ENCODE peak calls at places on chromosomes 2 and 18, in six cellular contexts. D is cardiac muscle cell, C is neural progenitor cell, F is iPS DF 6.9, B is fibroblast of lung, P is mesenchymal stem cell. L is an unnamed sample. For H3K4me1, the result is how much of the 10 kb centered on the place peaks cover.

GRCh38 chr18:45518770-45519169 is 96.5 kb upstream of the SLC14A2 start:
- DNase-seq in D (no peak), C (no peak), F (no peak), B (no peak), P (no peak), L (no peak)

GRCh38 chr2:227853765-227854271 is 17.6 kb upstream of the DAW1 start:
- DNase-seq in D (no peak), C (no peak), F (no peak), B (no peak), P (peak), L (no peak)

GRCh38 chr2:135815269-135815668 is 21.7 kb downstream of the LCT start:
- DNase-seq in D (no peak), C (no peak), F (no peak), B (no peak), P (no peak), L (no peak)

GRCh38 chr2:163347982-163348842 is 387.6 kb downstream of the FIGN start:
- DNase-seq in D (peak), C (peak), F (peak), B (peak), P (peak), L (peak)

GRCh38 chr2:61085883-61086282 is 20.2 kb downstream of the SANBR start:
- DNase-seq in D (no peak), C (no peak), F (no peak), B (no peak), P (no peak), L (no peak)

GRCh38 chr2:161988589-161988988 is 85.4 kb downstream of the DPP4 start:
- DNase-seq in D (no peak), C (peak), F (no peak), B (no peak), P (no peak), L (no peak)

GRCh38 chr2:201465524-201465971 is 14.0 kb downstream of the STRADB start:
- DNase-seq in D (no peak), C (no peak), F (no peak), B (peak), P (peak), L (no peak)

GRCh38 chr18:30406728-30407127 is 635.8 kb downstream of the DSC3 start:
- DNase-seq in D (no peak), C (no peak), F (no peak), B (peak), P (peak), L (no peak)

GRCh38 chr2:120968307-120969015 is 232.8 kb downstream of the GLI2 start:
- DNase-seq in D (no peak), C (no peak), F (no peak), B (no peak), P (no peak), L (no peak)

GRCh38 chr2:120536141-120536540 is 190.2 kb downstream of the INHBB start:
- DNase-seq in D (no peak), C (no peak), F (no peak), B (no peak), P (no peak), L (no peak)

GRCh38 chr2:234290671-234291070 is 206.2 kb downstream of the ARL4C start:
- DNase-seq in D (no peak), C (no peak), F (no peak), B (no peak), P (no peak), L (no peak)

GRCh38 chr18:27687351-27687979 is 489.5 kb downstream of the CDH2 start:
- DNase-seq in D (no peak), C (no peak), F (no peak), B (no peak), P (no peak), L (no peak)

GRCh38 chr2:133509777-133510176 is 58.5 kb downstream of the NCKAP5 start:
- DNase-seq in D (no peak), C (no peak), F (no peak), B (no peak), P (no peak), L (no peak)

GRCh38 chr2:47221956-47222355 is 66.8 kb upstream of the STPG4 start:
- DNase-seq in D (no peak), C (no peak), F (no peak), B (peak), P (no peak), L (no peak)

GRCh38 chr2:150480241-150480640 is 7.2 kb downstream of the RND3 start:
- DNase-seq in D (no peak), C (no peak), F (no peak), B (peak), P (peak), L (no peak)

GRCh38 chr18:59820663-59821062 is 79.1 kb upstream of the PMAIP1 start:
- DNase-seq in D (no peak), C (no peak), F (no peak), B (peak), P (no peak), L (no peak)

GRCh38 chr18:5890261-5890605 is 5.1 kb downstream of the TMEM200C start:
- DNase-seq in D (no peak), C (no peak), F (no peak), B (no peak), P (no peak), L (no peak)

GRCh38 chr2:44364604-44365003 is 2.9 kb downstream of the CAMKMT start:
- DNase-seq in D (no peak), C (no peak), F (no peak), B (no peak), P (no peak), L (no peak)

GRCh38 chr18:61973273-61974115 is 80.7 kb upstream of the RNF152 start:
- DNase-seq in D (no peak), C (no peak), F (no peak), B (no peak), P (no peak), L (no peak)

GRCh38 chr2:40160730-40161129 is 291.2 kb downstream of the SLC8A1 start:
- DNase-seq in D (no peak), C (no peak), F (no peak), B (peak), P (peak), L (no peak)
- H3K27ac ChIP-seq in D (peak), C (no peak), F (no peak), B (no peak), P (no peak), L (no peak)

GRCh38 chr2:39567507-39567906 is 98.2 kb upstream of the TMEM178A start:
- DNase-seq in D (no peak), C (no peak), F (no peak), B (no peak), P (no peak), L (no peak)

GRCh38 chr2:39568561-39569006 is 97.1 kb upstream of the TMEM178A start:
- DNase-seq in D (no peak), C (no peak), F (no peak), B (peak), P (peak), L (no peak)

GRCh38 chr2:39568116-39568515 is 97.6 kb upstream of the TMEM178A start:
- DNase-seq in D (no peak), C (no peak), F (no peak), B (no peak), P (no peak), L (no peak)

GRCh38 chr2:39563572-39563971 is 102.1 kb upstream of the TMEM178A start:
- DNase-seq in D (no peak), C (no peak), F (no peak), B (no peak), P (no peak), L (no peak)
- H3K4me1 ChIP-seq in D (under half), C (under half), F (under half), B (under half), P (under half), L (under half)

DNA sequence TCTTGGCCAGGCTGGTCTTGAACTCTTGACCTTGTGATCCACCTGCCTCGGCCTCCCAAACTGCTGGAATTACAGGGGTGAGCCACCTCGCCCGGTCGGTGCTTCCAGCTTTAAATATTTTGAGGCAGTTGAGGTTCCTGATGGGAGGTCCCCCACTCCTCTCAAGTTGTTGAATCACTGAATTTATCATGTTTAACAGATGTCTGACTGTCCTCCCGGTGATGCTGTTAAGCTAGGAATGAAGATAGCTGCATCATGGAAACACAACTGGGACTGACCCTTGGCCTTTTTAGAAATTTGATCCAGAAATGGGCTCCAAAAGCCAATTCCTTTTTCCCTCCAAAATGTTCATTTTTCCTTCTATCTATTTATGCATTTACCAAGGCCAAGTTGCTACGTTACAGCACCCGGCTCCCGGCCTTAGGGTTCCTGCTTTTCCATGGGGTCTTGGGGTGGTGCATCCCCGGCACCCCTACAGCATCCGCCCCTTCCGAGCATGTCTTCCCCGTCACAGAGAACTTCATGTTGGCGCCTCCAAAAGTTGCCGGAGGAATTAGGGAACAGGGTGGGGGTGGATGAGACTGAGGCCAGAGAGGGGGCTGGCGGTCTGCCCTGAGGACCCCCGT is 43.9 kb downstream of the PAX8 start:
- DNase-seq in D (no peak), C (no peak), F (no peak), B (no peak), P (no peak), L (no peak)
- H3K4me3 ChIP-seq in D (no peak), C (no peak), F (no peak), B (peak), P (peak), L (peak)

GRCh38 chr2:160581448-160581847 is 87.8 kb upstream of the RBMS1 start:
- DNase-seq in D (peak), C (peak), F (no peak), B (no peak), P (no peak), L (no peak)

GRCh38 chr2:160583162-160583522 is 89.5 kb upstream of the RBMS1 start:
- DNase-seq in D (peak), C (peak), F (no peak), B (peak), P (no peak), L (no peak)

GRCh38 chr2:160582481-160583161 is 89.0 kb upstream of the RBMS1 start:
- DNase-seq in D (peak), C (peak), F (no peak), B (peak), P (peak), L (no peak)

GRCh38 chr2:160583823-160584537 is 90.4 kb upstream of the RBMS1 start:
- DNase-seq in D (no peak), C (no peak), F (no peak), B (no peak), P (no peak), L (no peak)

DNA sequence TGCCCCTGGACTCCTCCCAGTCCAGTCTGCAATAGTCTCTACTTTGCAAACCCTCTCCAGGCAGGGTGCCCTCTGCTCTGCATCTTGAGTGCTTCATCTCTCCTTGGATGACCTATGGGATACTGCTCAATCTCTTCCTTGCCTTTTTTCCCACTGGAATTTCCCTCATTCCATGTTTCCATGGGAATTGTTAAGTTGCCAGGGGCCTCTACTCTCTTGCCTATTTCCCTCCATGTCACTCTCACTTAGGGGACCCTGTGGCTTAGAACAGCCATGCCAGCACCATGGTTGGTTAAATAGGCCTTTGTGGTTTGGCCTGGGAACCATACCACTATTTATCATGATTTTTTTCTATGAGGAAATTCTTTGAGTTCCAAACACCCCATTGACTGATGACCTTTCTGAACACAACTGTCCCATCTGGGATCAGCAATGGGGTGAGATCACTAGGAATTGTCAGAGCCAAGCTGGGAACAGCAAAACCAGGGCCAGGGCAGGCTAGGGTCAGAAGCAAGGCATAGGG is 91.4 kb upstream of the RBMS1 start:
- DNase-seq in D (no peak), C (no peak), F (no peak), B (peak), P (peak), L (peak)
- H3K27ac ChIP-seq in D (no peak), C (no peak), F (no peak), B (peak), P (no peak), L (peak)

GRCh38 chr18:12883003-12883683 is 894 bp downstream of the PTPN2 start:
- DNase-seq in D (peak), C (peak), F (no peak), B (no peak), P (peak), L (no peak)
- H3K4me1 ChIP-seq in D (under half), C (under half), F (under half), B (under half), P (under half), L (under half)

GRCh38 chr2:231576465-231576864 is 16.2 kb upstream of the TEX44 start:
- DNase-seq in D (no peak), C (no peak), F (no peak), B (no peak), P (no peak), L (no peak)
- H3K4me3 ChIP-seq in D (no peak), C (no peak), F (no peak), B (no peak), P (no peak), L (no peak)

GRCh38 chr2:29166237-29166630 is 51.0 kb downstream of the CLIP4 start:
- DNase-seq in D (no peak), C (no peak), F (no peak), B (peak), P (no peak), L (no peak)
- H3K27ac ChIP-seq in D (no peak), C (no peak), F (no peak), B (no peak), P (peak), L (no peak)

L was measured in upper lobe of right lung.